ENCODE peak calls at places on chromosomes 12 and 14, in five cellular contexts. Z is tibial artery, B is AG10803, P is astrocyte of the cerebellum, Y is GM23248. E is an unnamed sample.

GRCh38 chr12:108724054-108724889 is 7.0 kb downstream of the CORO1C start:
- DNase-seq in Z (peak), B (peak), P (no peak), Y (peak), E (peak)

GRCh38 chr12:2112401-2112800 is 59.6 kb downstream of the CACNA1C start:
- DNase-seq in Z (no peak), B (no peak), P (no peak), Y (no peak), E (no peak)

GRCh38 chr14:59009967-59010366 is 178.5 kb upstream of the DAAM1 start:
- DNase-seq in Z (no peak), B (no peak), P (no peak), Y (no peak), E (no peak)

GRCh38 chr12:46131729-46132128 is 137.1 kb downstream of the SLC38A1 start:
- DNase-seq in Z (no peak), B (peak), P (no peak), Y (peak), E (peak)

GRCh38 chr14:61350427-61350826 is 29.0 kb downstream of the PRKCH start:
- DNase-seq in Z (no peak), B (no peak), P (no peak), Y (no peak), E (no peak)

GRCh38 chr12:53956251-53956887 is 1.7 kb downstream of the HOXC12 start:
- DNase-seq in Z (no peak), B (no peak), P (no peak), Y (no peak), E (no peak)

GRCh38 chr12:32896438-32897275 is at the start of gene PKP2:
- DNase-seq in Z (no peak), B (no peak), P (no peak), Y (peak), E (peak)

GRCh38 chr12:126198966-126199692 is 1133.9 kb downstream of the AACS start:
- DNase-seq in Z (no peak), B (no peak), P (no peak), Y (no peak), E (peak)

GRCh38 chr12:24488091-24488596 is 460.8 kb downstream of the BCAT1 start:
- DNase-seq in Z (peak), B (no peak), P (no peak), Y (no peak), E (peak)

GRCh38 chr12:89890191-89890590 is 181.6 kb upstream of the ATP2B1 start:
- DNase-seq in Z (no peak), B (peak), P (no peak), Y (no peak), E (no peak)

GRCh38 chr14:21269252-21270046 is at the start of gene HNRNPC:
- DNase-seq in Z (peak), B (peak), P (peak), Y (peak), E (peak)
- H3K4me3 ChIP-seq in Z (peak), B (peak), P (peak), Y (peak), E (peak)

GRCh38 chr12:112000806-112001205 is 12.2 kb downstream of the TMEM116 start:
- DNase-seq in Z (no peak), B (no peak), P (no peak), Y (no peak), E (no peak)
- H3K4me3 ChIP-seq in Z (no peak), B (no peak), P (no peak), Y (no peak), E (no peak)

DNA sequence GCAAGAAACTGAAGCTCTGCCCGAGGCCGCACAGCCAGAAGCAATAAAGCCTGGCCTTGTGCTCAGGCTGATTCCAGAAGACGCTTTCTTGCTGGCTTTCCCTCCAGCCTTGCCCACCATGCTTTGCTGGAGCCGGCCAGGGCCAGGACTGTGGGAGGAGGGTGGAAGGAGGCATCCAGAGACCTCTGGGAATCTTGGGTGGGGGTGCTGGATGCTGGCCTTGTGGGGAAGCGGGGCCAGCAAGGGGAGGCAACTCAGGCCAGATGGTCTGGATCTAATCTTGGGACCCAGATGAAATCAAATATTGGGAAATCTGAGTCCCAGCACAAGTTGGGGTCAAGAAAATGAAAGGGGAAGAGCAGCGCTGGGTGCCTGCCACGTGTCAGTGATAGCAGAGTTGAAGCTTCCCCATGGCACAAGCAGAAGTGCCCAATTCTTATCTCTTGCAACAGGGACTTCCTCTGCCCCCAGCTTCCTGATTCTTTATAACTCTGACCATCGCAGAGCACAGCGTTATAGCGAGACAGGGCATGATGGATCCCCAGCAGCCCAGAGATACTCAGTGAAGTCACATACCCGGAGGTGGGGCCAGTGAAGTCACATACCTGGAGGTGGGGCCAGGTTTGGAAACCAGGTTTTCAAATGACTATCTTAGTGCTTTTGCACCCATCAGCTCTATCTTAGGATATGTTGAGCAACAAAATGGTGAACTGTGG is 6.4 kb upstream of the RABGGTA start:
- DNase-seq in Z (peak), B (no peak), P (no peak), Y (no peak), E (no peak)
- H3K4me3 ChIP-seq in Z (no peak), B (no peak), P (no peak), Y (no peak), E (no peak)

GRCh38 chr14:24243336-24243836 is 963 bp upstream of the TINF2 start:
- DNase-seq in Z (no peak), B (no peak), P (no peak), Y (no peak), E (peak)
- H3K4me3 ChIP-seq in Z (peak), B (peak), P (peak), Y (peak), E (peak)

E was measured in PC-3.